ENCODE peak calls at places on chromosomes 7 and 10, in four cellular contexts. H, V, N and F are unnamed samples.

GRCh38 chr10:33392706-33393105 is 58.2 kb upstream of the NRP1 start:
- DNase-seq in H (no peak), V (no peak), N (no peak), F (no peak)

GRCh38 chr7:108114117-108114841 is 15.9 kb downstream of the LAMB4 start:
- DNase-seq in H (no peak), V (no peak), N (no peak), F (peak)

GRCh38 chr10:124742418-124743187 is 1.6 kb downstream of the FAM53B start:
- DNase-seq in H (no peak), V (no peak), N (no peak), F (no peak)

GRCh38 chr7:24717247-24717622 is 40.0 kb downstream of the GSDME start:
- DNase-seq in H (no peak), V (no peak), N (no peak), F (no peak)

GRCh38 chr10:91798736-91799579 is 732 bp downstream of the TNKS2 start:
- DNase-seq in H (peak), V (no peak), N (no peak), F (peak)

GRCh38 chr10:129784891-129785290 is 179.2 kb downstream of the EBF3 start:
- DNase-seq in H (no peak), V (no peak), N (no peak), F (no peak)

GRCh38 chr7:108071551-108071950 is 58.6 kb downstream of the LAMB4 start:
- DNase-seq in H (no peak), V (no peak), N (no peak), F (peak)

GRCh38 chr7:146982482-146982881 is 865.9 kb downstream of the CNTNAP2 start:
- DNase-seq in H (no peak), V (peak), N (no peak), F (no peak)

GRCh38 chr10:24553051-24553612 is 170.6 kb downstream of the ARHGAP21 start:
- DNase-seq in H (no peak), V (no peak), N (no peak), F (no peak)

GRCh38 chr7:131538071-131538790 is 18.2 kb downstream of the PODXL start:
- DNase-seq in H (no peak), V (no peak), N (no peak), F (no peak)

GRCh38 chr10:86267286-86268195 is 99.1 kb downstream of the GRID1 start:
- DNase-seq in H (no peak), V (no peak), N (no peak), F (no peak)

GRCh38 chr10:127500098-127500497 is 49.0 kb upstream of the NPS start:
- DNase-seq in H (no peak), V (no peak), N (no peak), F (no peak)

GRCh38 chr7:130350945-130351663 is 6.5 kb downstream of the CPA5 start:
- DNase-seq in H (no peak), V (no peak), N (no peak), F (no peak)

GRCh38 chr10:131915990-131916766 is 15.4 kb downstream of the PPP2R2D start:
- DNase-seq in H (no peak), V (no peak), N (no peak), F (no peak)

GRCh38 chr10:48567346-48567745 is 37.5 kb downstream of the ARHGAP22 start:
- DNase-seq in H (no peak), V (no peak), N (no peak), F (no peak)

GRCh38 chr10:12459776-12460175 is 110.4 kb downstream of the CAMK1D start:
- DNase-seq in H (no peak), V (no peak), N (no peak), F (no peak)

GRCh38 chr7:148883233-148884048 is 650 bp downstream of the EZH2 start:
- DNase-seq in H (peak), V (no peak), N (peak), F (peak)

GRCh38 chr7:79933144-79933543 is 201.5 kb upstream of the GNAI1 start:
- DNase-seq in H (no peak), V (no peak), N (no peak), F (no peak)

GRCh38 chr7:78326189-78326588 is 527.6 kb downstream of the PHTF2 start:
- DNase-seq in H (no peak), V (no peak), N (no peak), F (no peak)

GRCh38 chr10:16440396-16441105 is 3.7 kb downstream of the PTER start:
- DNase-seq in H (no peak), V (no peak), N (no peak), F (no peak)

GRCh38 chr7:136074840-136075239 is 97.7 kb upstream of the MTPN start:
- DNase-seq in H (no peak), V (no peak), N (no peak), F (peak)

GRCh38 chr10:17273403-17273802 is 45.4 kb downstream of the VIM start:
- DNase-seq in H (no peak), V (no peak), N (no peak), F (no peak)

GRCh38 chr7:129707910-129708490 is 96.5 kb downstream of the NRF1 start:
- DNase-seq in H (no peak), V (no peak), N (no peak), F (peak)